ENCODE peak calls at places on chromosomes 12 and 14, in seven cellular contexts. S, J, T, H, I, M and R are unnamed samples.

GRCh38 chr14:63928744-63929174 is 76.0 kb downstream of the SYNE2 start:
- DNase-seq in H (peak), S (no peak), I (no peak), J (no peak), M (no peak), T (no peak), R (no peak)

GRCh38 chr14:38405851-38406630 is 150.1 kb upstream of the CLEC14A start:
- DNase-seq in S (no peak), H (peak), I (no peak), J (peak), M (no peak), T (no peak), R (no peak)

GRCh38 chr12:62767506-62767905 is 167.4 kb downstream of the PPM1H start:
- DNase-seq in T (no peak), M (no peak), I (no peak), H (peak), J (no peak), S (no peak), R (no peak)

GRCh38 chr12:74945771-74946198 is 263.9 kb downstream of the KCNC2 start:
- DNase-seq in T (no peak), M (no peak), S (no peak), H (no peak), J (no peak), I (no peak), R (no peak)

GRCh38 chr12:132921685-132922084 is 34.3 kb upstream of the CHFR start:
- DNase-seq in J (no peak), T (no peak), M (no peak), S (no peak), I (no peak), H (no peak), R (no peak)

GRCh38 chr12:131399000-131399399 is 311.9 kb upstream of the SFSWAP start:
- DNase-seq in J (no peak), H (no peak), I (no peak), M (no peak), T (no peak), S (no peak), R (no peak)

GRCh38 chr12:122454250-122454721 is 31.8 kb upstream of the CLIP1 start:
- DNase-seq in S (no peak), M (no peak), I (no peak), J (no peak), H (no peak), T (no peak), R (no peak)

GRCh38 chr12:124938606-124939427 is 24.4 kb upstream of the UBC start:
- DNase-seq in S (peak), H (peak), J (peak), T (peak), M (peak), I (peak), R (no peak)

GRCh38 chr12:13455765-13456164 is 259.2 kb downstream of the EMP1 start:
- DNase-seq in T (no peak), H (no peak), J (no peak), I (no peak), S (no peak), M (no peak), R (no peak)

GRCh38 chr12:104974626-104975290 is 11.4 kb upstream of the NOPCHAP1 start:
- DNase-seq in S (peak), T (no peak), M (no peak), I (peak), H (no peak), J (no peak), R (peak)

GRCh38 chr12:118164798-118165486 is 29.0 kb downstream of the PEBP1 start:
- DNase-seq in M (no peak), S (peak), I (no peak), H (peak), J (peak), T (peak), R (no peak)

GRCh38 chr12:23060161-23060560 is 435.2 kb downstream of the ETNK1 start:
- DNase-seq in I (no peak), M (no peak), J (no peak), S (no peak), T (no peak), H (no peak), R (no peak)

GRCh38 chr14:87864356-87865230 is 128.4 kb downstream of the GALC start:
- DNase-seq in H (no peak), T (no peak), J (no peak), M (no peak), S (no peak), I (no peak), R (no peak)

GRCh38 chr12:108985750-108986149 is 35.1 kb downstream of the SVOP start:
- DNase-seq in I (no peak), M (no peak), S (no peak), T (no peak), H (no peak), J (no peak), R (no peak)

GRCh38 chr14:21267431-21267845 is 1.8 kb downstream of the HNRNPC start:
- DNase-seq in S (peak), I (no peak), M (no peak), J (no peak), H (peak), T (no peak), R (no peak)

GRCh38 chr14:65940056-65940735 is 527.7 kb downstream of the FUT8 start:
- DNase-seq in S (no peak), J (peak), M (no peak), T (peak), H (no peak), I (no peak), R (peak)

GRCh38 chr12:78037707-78038106 is 207.0 kb downstream of the NAV3 start:
- DNase-seq in J (no peak), S (no peak), H (no peak), M (no peak), I (no peak), T (no peak), R (no peak)

GRCh38 chr14:58787601-58788000 is 149.8 kb downstream of the DACT1 start:
- DNase-seq in I (no peak), J (no peak), M (no peak), S (no peak), T (no peak), H (no peak), R (no peak)

GRCh38 chr14:37665479-37665878 is 70.0 kb downstream of the TTC6 start:
- DNase-seq in S (no peak), H (no peak), I (no peak), J (no peak), M (no peak), T (no peak), R (no peak)

GRCh38 chr14:101549154-101549553 is 12.1 kb upstream of the DIO3 start:
- DNase-seq in H (no peak), I (no peak), S (no peak), M (no peak), T (no peak), J (no peak), R (no peak)

GRCh38 chr12:131087302-131087818 is 133.7 kb downstream of the ADGRD1 start:
- DNase-seq in H (no peak), J (no peak), S (no peak), M (peak), I (no peak), T (no peak), R (no peak)

GRCh38 chr12:55074771-55075170 is 51.4 kb upstream of the OR9K2 start:
- DNase-seq in T (no peak), M (no peak), H (peak), J (no peak), I (no peak), S (no peak), R (no peak)

GRCh38 chr14:94024549-94024948 is 1.6 kb upstream of the OTUB2 start:
- DNase-seq in M (no peak), T (no peak), J (no peak), H (no peak), S (no peak), I (no peak), R (no peak)

GRCh38 chr14:52314521-52315354 is 626 bp downstream of the PTGER2 start:
- DNase-seq in J (peak), H (peak), S (no peak), I (no peak), T (peak), M (peak), R (no peak)

GRCh38 chr14:103456167-103456835 is 66.3 kb downstream of the CKB start:
- DNase-seq in S (no peak), I (no peak), M (no peak), J (no peak), H (peak), T (no peak), R (no peak)

GRCh38 chr14:103451401-103451800 is 66.2 kb downstream of the MARK3 start:
- DNase-seq in H (no peak), M (no peak), S (no peak), T (no peak), J (no peak), I (no peak), R (no peak)

GRCh38 chr14:103449762-103450161 is 64.5 kb downstream of the MARK3 start:
- DNase-seq in J (no peak), I (no peak), H (no peak), M (no peak), S (no peak), T (no peak), R (no peak)

GRCh38 chr14:103450423-103450822 is 65.2 kb downstream of the MARK3 start:
- DNase-seq in H (no peak), I (no peak), T (no peak), M (no peak), J (no peak), S (no peak), R (no peak)

DNA sequence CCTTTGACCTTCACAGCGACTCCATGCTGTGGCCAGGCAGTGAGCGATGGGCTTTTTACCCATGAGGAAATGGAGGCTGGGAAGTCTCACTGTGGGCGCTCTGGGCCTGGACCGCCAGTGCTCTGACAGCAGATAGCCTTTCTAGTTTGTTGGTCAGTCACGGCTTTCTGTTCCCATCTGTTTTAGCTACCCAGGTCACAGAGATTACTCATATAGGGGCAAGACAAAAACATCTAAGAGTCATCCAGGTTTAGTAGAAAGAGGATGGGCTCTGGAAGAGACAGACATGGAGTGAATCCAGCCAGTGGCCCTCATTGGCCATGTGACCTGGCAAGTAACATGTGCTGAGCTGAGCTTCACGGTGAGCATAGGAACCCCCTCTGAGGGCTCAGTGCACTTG is 68.6 kb downstream of the MARK3 start:
- DNase-seq in J (no peak), H (no peak), T (no peak), M (no peak), S (no peak), I (no peak), R (no peak)
- TF ChIP-seq CTCF in J (no peak), H (no peak), T (no peak), M (no peak), S (no peak), I (no peak), R (no peak)

GRCh38 chr12:75953312-75953906 is 78.2 kb downstream of the PHLDA1 start:
- DNase-seq in J (no peak), I (no peak), T (no peak), S (no peak), M (no peak), H (no peak), R (no peak)
- TF ChIP-seq CTCF in J (no peak), I (no peak), T (no peak), S (no peak), M (no peak), H (no peak), R (no peak)

DNA sequence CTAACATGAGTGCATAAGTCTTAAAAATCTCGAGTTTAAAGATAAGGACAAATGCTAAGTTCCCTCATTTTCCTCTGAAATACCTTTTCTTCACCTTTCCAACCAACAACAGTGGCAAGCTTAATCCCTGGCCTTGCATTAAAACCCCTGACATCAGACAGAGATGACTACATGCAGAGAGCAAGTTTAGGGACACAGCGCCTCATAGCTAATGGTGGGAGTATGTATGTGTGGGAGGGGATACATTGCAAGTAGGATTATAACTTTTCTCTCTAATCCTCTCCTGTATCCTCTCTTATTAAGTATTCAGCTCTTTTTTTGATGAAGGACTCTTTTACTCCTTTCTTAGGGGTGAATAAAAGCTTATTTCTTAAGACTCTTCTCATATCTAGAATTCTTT is 547.1 kb downstream of the CCER1 start:
- DNase-seq in T (no peak), J (no peak), H (peak), I (no peak), S (no peak), M (no peak), R (no peak)
- TF ChIP-seq CTCF in T (no peak), J (no peak), H (no peak), I (no peak), S (no peak), M (no peak), R (no peak)

GRCh38 chr12:33945438-33945784 is 76.9 kb upstream of the ALG10 start:
- DNase-seq in I (no peak), S (no peak), T (no peak), J (no peak), H (no peak), M (no peak), R (no peak)

GRCh38 chr12:33944703-33945437 is 77.4 kb upstream of the ALG10 start:
- DNase-seq in J (no peak), I (no peak), T (no peak), H (no peak), M (no peak), S (no peak), R (no peak)

DNA sequence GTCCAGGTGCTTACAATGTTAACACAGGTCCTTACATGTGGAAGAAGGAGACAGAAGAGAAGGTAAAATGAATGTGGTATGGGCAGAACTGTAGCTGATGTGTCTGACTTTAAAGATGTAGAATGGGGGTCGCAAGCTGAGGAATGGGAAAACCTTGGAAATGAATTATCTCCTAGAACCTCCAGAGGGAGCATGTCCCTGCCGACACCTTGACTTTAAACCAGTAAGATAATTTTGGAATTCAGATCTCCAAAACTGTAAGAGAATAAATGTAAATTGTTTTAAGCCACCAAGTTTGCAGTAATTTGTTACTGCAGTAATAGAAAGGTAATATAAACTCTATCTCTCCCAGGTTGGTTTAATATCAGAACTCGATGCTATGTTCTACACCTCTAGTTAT is 80.1 kb upstream of the ALG10 start:
- DNase-seq in J (no peak), I (no peak), M (no peak), H (no peak), S (no peak), T (no peak), R (no peak)
- TF ChIP-seq CTCF in J (no peak), I (no peak), M (no peak), H (no peak), S (no peak), T (peak), R (no peak)

GRCh38 chr12:112087055-112087850 is 21.3 kb downstream of the NAA25 start:
- DNase-seq in J (no peak), M (no peak), I (no peak), H (no peak), T (no peak), S (no peak), R (no peak)
- TF ChIP-seq CTCF in J (peak), M (no peak), I (no peak), H (no peak), T (peak), S (no peak), R (no peak)

DNA sequence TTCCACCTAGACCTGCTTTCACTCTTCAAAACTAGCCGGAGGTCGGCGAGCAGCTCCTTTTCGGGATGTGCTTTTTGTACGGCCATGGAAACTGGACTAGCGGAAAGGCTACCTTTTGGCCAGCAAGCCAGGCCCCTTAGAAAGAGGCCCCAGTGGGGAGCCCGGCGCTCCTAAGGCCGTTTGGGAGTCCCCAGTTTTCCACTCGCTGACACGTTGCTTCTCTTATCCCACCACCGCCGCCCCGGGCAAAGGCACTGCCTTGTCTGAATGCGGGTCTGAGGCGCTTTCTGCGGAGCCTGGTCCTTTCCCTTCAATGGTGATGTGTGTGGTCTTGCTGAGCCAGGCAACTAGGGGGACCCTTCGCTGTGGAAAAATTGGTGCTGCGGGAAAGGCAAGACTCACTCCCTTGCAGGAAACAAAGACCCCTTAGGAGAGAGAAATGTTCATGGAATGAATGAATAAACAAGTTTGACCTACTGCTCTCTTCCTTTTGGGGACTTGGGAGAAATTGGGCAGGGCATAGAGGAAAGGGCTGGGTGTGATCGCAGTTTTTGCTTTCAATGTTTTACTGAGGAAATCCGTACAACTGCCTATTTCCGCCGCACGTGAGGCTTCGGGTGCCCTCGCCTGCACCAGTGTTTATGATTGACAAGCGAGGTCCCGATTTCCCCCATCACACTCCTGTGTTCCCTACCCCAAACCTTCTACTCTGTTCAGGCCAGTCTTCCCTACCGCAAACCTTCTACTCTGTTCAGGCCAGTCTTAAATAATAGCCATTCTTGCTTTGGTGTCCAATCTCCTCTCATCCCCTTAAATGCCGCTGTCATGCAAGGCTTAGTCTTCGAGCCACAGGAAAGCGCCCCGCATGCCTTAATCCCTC is 970 bp upstream of the SLC38A2 start:
- DNase-seq in J (peak), M (peak), I (peak), H (peak), S (peak), T (peak), R (no peak)
- TF ChIP-seq CTCF in J (no peak), M (no peak), I (peak), H (no peak), S (no peak), T (no peak), R (no peak)

DNA sequence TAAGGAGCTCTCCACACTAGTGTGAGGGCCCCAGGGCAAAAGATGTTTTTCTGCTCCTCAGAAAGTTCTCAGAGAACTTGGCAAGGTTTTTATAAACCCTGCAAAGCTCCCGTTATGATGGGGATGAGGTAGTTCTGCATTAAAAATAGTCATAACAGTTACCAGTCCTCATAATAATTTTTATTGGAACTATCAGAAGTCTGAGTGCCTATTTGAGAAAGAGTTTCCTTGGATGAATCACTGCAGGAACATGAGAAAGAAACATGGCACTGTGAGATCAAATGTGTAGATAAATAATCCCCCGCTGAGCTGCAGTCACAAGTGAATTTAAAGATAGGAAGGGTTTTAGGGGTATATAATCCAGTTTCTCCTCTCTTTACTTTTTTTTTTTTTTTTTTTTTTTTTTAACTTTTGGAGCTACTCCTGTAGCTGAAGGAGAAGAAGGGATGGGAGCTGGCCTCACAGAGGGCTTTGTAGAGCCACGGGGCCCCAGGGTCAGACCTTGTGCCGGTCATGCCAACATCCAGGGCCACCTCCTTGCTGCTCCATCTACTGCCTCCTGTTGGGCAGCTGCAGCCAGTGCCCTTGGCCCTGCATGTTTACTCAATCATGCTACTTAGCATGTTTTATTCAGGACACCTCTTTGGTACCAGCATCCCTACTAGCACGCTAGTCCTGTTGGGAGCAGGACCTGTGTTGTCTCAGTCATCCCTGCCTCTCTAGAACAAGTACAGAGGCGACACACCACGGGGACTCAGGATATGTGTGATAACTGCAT is 39.5 kb downstream of the EVL start:
- DNase-seq in I (no peak), T (no peak), H (peak), S (no peak), M (peak), J (no peak), R (no peak)
- TF ChIP-seq CTCF in I (no peak), T (no peak), H (no peak), S (no peak), M (no peak), J (no peak), R (peak)

DNA sequence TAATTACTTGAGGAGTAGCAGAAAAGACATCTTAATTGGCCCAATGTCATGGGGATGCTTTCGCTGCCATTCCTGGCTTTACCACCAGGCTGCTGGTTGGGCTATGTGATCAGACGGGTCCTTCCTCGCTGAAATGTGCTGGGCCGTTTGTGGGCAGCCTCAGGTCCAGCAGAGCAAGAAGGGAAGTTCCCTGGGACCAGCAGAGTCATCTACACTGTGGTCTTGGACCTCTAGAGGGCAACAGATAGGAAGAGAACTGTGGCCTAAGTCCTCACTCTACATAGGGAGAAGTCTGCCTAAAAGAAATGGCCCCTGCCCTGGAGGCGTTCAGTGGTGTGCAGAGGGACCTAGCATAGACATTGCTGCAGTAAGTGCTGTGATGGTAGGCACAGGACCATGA is 10.9 kb downstream of the EVL start:
- DNase-seq in S (no peak), J (no peak), T (peak), M (no peak), H (no peak), I (no peak), R (no peak)
- TF ChIP-seq CTCF in S (peak), J (peak), T (peak), M (no peak), H (no peak), I (peak), R (peak)